ENCODE peak calls at places on chromosome 10, in seven cellular contexts. I is GM12892, D is spleen, P is HCT116, G is adrenal gland, C is IMR-90, K is A549. A is an unnamed sample.

GRCh38 chr10:114306116-114306973 is 67.3 kb downstream of the VWA2 start:
- DNase-seq in I (no peak), D (peak), P (no peak), G (no peak), C (peak), K (peak), A (no peak)

GRCh38 chr10:5527332-5528200 is 2.8 kb downstream of the CALML3 start:
- DNase-seq in I (no peak), D (peak), P (no peak), G (no peak), C (no peak), K (no peak), A (no peak)

GRCh38 chr10:73717564-73717963 is 19.7 kb upstream of the AGAP5 start:
- DNase-seq in I (no peak), D (no peak), P (no peak), G (peak), C (no peak), K (no peak), A (no peak)

GRCh38 chr10:125708971-125709503 is 10.5 kb upstream of the EDRF1 start:
- DNase-seq in I (no peak), D (no peak), P (no peak), G (no peak), C (no peak), K (no peak), A (no peak)

GRCh38 chr10:95793401-95794045 is 37.6 kb downstream of the ENTPD1 start:
- DNase-seq in I (no peak), D (no peak), P (no peak), G (peak), C (no peak), K (no peak), A (no peak)

GRCh38 chr10:28906011-28906411 is 228.7 kb downstream of the BAMBI start:
- DNase-seq in I (no peak), D (no peak), P (no peak), G (no peak), C (no peak), K (no peak), A (no peak)

GRCh38 chr10:21304608-21305007 is 220.9 kb downstream of the SKIDA1 start:
- DNase-seq in I (no peak), D (no peak), P (no peak), G (no peak), C (no peak), K (no peak), A (no peak)

GRCh38 chr10:97869091-97870042 is 19.7 kb downstream of the GOLGA7B start:
- DNase-seq in I (peak), D (peak), P (peak), G (peak), C (peak), K (peak), A (peak)

GRCh38 chr10:118663176-118663575 is 67.7 kb upstream of the PRLHR start:
- DNase-seq in I (no peak), D (no peak), P (no peak), G (no peak), C (no peak), K (no peak), A (no peak)

GRCh38 chr10:112634096-112634830 is 187.2 kb downstream of the VTI1A start:
- DNase-seq in I (no peak), D (no peak), P (no peak), G (no peak), C (peak), K (no peak), A (no peak)

GRCh38 chr10:44071479-44071878 is 313.4 kb downstream of the CXCL12 start:
- DNase-seq in I (no peak), D (no peak), P (no peak), G (no peak), C (peak), K (no peak), A (no peak)

GRCh38 chr10:12583891-12584595 is 234.7 kb downstream of the CAMK1D start:
- DNase-seq in I (no peak), D (no peak), P (no peak), G (no peak), C (no peak), K (no peak), A (no peak)

GRCh38 chr10:93872776-93873175 is 21.0 kb upstream of the SLC35G1 start:
- DNase-seq in I (no peak), D (no peak), P (no peak), G (no peak), C (no peak), K (no peak), A (no peak)

GRCh38 chr10:11783558-11783865 is 39.6 kb upstream of the PROSER2 start:
- DNase-seq in I (no peak), D (no peak), P (no peak), G (no peak), C (no peak), K (no peak), A (no peak)

GRCh38 chr10:123573236-123574147 is 92.7 kb upstream of the GPR26 start:
- DNase-seq in I (no peak), D (no peak), P (peak), G (peak), C (no peak), K (peak), A (peak)

GRCh38 chr10:62305813-62306212 is 37.2 kb upstream of the RTKN2 start:
- DNase-seq in I (no peak), D (no peak), P (no peak), G (no peak), C (peak), K (no peak), A (no peak)

GRCh38 chr10:35412336-35412735 is 76.0 kb downstream of the CCNY start:
- DNase-seq in I (no peak), D (no peak), P (no peak), G (no peak), C (peak), K (no peak), A (no peak)

GRCh38 chr10:113053881-113054280 is 103.8 kb downstream of the TCF7L2 start:
- DNase-seq in I (no peak), D (no peak), P (no peak), G (no peak), C (no peak), K (no peak), A (no peak)

GRCh38 chr10:42933454-42934340 is 143.2 kb upstream of the RET start:
- DNase-seq in I (no peak), D (peak), P (no peak), G (no peak), C (peak), K (no peak), A (no peak)

GRCh38 chr10:76736848-76737495 is 900.6 kb downstream of the KCNMA1 start:
- DNase-seq in I (no peak), D (no peak), P (no peak), G (no peak), C (no peak), K (no peak), A (no peak)

GRCh38 chr10:75505840-75506506 is 74.5 kb downstream of the LRMDA start:
- DNase-seq in I (no peak), D (no peak), P (no peak), G (no peak), C (no peak), K (no peak), A (no peak)

GRCh38 chr10:14476641-14477407 is 146.1 kb upstream of the FRMD4A start:
- DNase-seq in I (no peak), D (no peak), P (no peak), G (no peak), C (peak), K (no peak), A (no peak)

GRCh38 chr10:14664345-14664744 is 110.4 kb downstream of the FAM107B start:
- DNase-seq in I (no peak), D (no peak), P (no peak), G (no peak), C (no peak), K (no peak), A (no peak)

GRCh38 chr10:85614981-85615380 is 751.6 kb downstream of the GRID1 start:
- DNase-seq in I (no peak), D (no peak), P (no peak), G (no peak), C (no peak), K (no peak), A (no peak)

GRCh38 chr10:124007102-124007772 is 86.2 kb downstream of the CHST15 start:
- DNase-seq in I (no peak), D (peak), P (no peak), G (no peak), C (no peak), K (no peak), A (no peak)

GRCh38 chr10:77286851-77287250 is 350.8 kb downstream of the KCNMA1 start:
- DNase-seq in I (no peak), D (no peak), P (no peak), G (no peak), C (no peak), K (no peak), A (no peak)

GRCh38 chr10:99521474-99522077 is 11.2 kb upstream of the NKX2-3 start:
- DNase-seq in I (no peak), D (no peak), P (no peak), G (no peak), C (no peak), K (no peak), A (no peak)

GRCh38 chr10:112227331-112227961 is 43.9 kb upstream of the GPAM start:
- DNase-seq in I (no peak), D (no peak), P (no peak), G (peak), C (no peak), K (no peak), A (no peak)

GRCh38 chr10:17003666-17004065 is 125.9 kb downstream of the CUBN start:
- DNase-seq in I (no peak), D (no peak), P (no peak), G (no peak), C (no peak), K (no peak), A (no peak)

GRCh38 chr10:13110908-13111307 is 10.9 kb downstream of the OPTN start:
- DNase-seq in I (no peak), D (no peak), P (no peak), G (no peak), C (no peak), K (no peak), A (no peak)

GRCh38 chr10:62433181-62433692 is 59.1 kb downstream of the ZNF365 start:
- DNase-seq in I (no peak), D (no peak), P (peak), G (peak), C (peak), K (peak), A (no peak)

DNA sequence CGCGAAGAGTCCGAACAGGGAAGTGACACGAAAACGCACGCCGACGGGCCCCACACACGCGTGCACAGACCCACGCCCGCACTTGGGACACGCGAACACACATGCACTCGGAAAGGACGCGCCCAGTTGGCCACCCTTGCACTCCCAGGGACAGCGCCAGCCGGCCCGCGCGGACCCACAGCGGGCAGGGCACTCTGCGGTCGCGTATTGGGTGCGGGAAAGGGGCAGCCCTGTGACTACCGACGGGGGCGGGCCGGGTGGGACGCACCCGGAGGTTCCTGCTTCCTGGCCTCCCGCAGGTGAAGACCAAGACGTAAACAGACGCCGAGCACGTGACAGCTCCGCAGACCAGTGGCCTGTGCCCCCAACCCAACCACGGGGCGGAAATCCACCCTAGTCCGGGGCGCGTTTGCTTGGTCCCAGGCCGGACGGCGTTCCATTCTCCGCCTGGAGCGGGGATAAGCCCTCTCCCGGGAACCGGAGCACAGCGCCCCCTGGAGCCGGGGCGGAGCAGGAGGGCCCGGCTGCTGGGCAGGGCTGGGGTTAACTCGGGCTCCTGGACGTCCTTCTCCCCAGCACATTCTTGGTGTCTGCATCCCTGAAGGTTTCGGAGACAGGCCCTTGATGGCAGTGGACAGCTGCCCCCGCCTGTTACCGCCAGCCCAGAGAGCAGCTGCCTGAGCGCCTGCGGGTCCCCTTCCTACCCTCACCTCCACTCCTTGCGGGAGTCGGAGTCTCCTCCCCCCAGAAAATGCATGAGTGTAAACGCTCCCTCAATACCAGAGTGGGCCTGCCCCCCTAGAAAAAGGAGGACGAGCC is 2.0 kb upstream of the LZTS2 start:
- DNase-seq in I (peak), D (peak), P (peak), G (peak), C (peak), K (peak), A (peak)
- TF ChIP-seq POLR2A in I (no peak), D (no peak), P (peak), G (peak), C (no peak), K (peak), A (peak)

GRCh38 chr10:69629897-69630650 is at the start of gene FAM241B:
- DNase-seq in I (peak), D (peak), P (peak), G (peak), C (peak), K (peak), A (peak)
- TF ChIP-seq POLR2A in I (no peak), D (no peak), P (no peak), G (no peak), C (no peak), K (peak), A (no peak)

GRCh38 chr10:3068201-3068967 is 1.0 kb downstream of the PFKP start:
- DNase-seq in I (peak), D (peak), P (no peak), G (peak), C (peak), K (no peak), A (peak)

GRCh38 chr10:3071405-3072198 is 4.3 kb downstream of the PFKP start:
- DNase-seq in I (no peak), D (no peak), P (peak), G (peak), C (peak), K (peak), A (peak)

GRCh38 chr10:3068968-3069737 is 1.8 kb downstream of the PFKP start:
- DNase-seq in I (peak), D (no peak), P (no peak), G (no peak), C (peak), K (no peak), A (peak)

GRCh38 chr10:3067859-3068179 is 471 bp downstream of the PFKP start:
- DNase-seq in I (no peak), D (no peak), P (no peak), G (no peak), C (no peak), K (no peak), A (no peak)

DNA sequence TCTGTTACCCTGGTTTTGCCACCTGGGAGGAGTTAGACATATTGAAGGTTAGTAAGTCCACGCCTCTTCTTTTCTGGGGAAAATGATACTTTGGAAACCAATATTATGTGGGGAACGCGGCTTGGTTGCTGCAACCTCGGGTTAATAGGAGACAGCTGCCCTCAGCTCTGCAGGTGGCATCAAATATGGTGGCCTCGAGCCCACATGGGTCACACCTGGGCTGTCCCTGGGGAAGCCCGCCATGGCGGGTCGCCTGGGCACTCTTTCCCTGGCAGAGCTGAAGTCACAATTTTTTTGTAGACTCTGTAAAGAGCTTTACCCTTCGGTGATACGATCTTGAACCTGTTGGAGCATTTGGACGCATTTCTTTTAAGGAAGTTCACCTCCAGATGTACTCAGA is 2.5 kb downstream of the PFKP start:
- DNase-seq in I (no peak), D (no peak), P (no peak), G (no peak), C (no peak), K (no peak), A (no peak)
- TF ChIP-seq POLR2A in I (no peak), D (no peak), P (no peak), G (no peak), C (no peak), K (no peak), A (no peak)

GRCh38 chr10:103367782-103368518 is at the start of gene TAF5:
- DNase-seq in I (peak), D (peak), P (peak), G (peak), C (peak), K (peak), A (peak)
- TF ChIP-seq POLR2A in I (peak), D (no peak), P (peak), G (peak), C (peak), K (peak), A (peak)

A was measured in erythroblast.